ENCODE peak calls at places on chromosomes 7 and 10, in four cellular contexts. U, Y, H and A are unnamed samples.

GRCh38 chr7:112414855-112415490 is 35.3 kb upstream of the IFRD1 start:
- DNase-seq in H (no peak), U (no peak), Y (no peak), A (no peak)

GRCh38 chr10:6603142-6604125 is 23.4 kb upstream of the PRKCQ start:
- DNase-seq in U (no peak), Y (no peak), H (no peak), A (peak; percentile 40)

GRCh38 chr7:44959956-44960640 is 18.7 kb downstream of the MYO1G start:
- DNase-seq in Y (no peak), U (no peak), H (peak; percentile 44), A (peak; percentile 2)

GRCh38 chr10:24310104-24310503 is 101.2 kb downstream of the KIAA1217 start:
- DNase-seq in Y (no peak), U (no peak), H (no peak), A (no peak)

GRCh38 chr7:45650404-45651055 is 76.4 kb downstream of the ADCY1 start:
- DNase-seq in H (peak; percentile 40), Y (peak; percentile 17), U (no peak), A (no peak)

GRCh38 chr10:24219963-24220362 is 11.0 kb downstream of the KIAA1217 start:
- DNase-seq in U (no peak), H (no peak), Y (no peak), A (no peak)

GRCh38 chr7:23298141-23298851 is 843 bp upstream of the MALSU1 start:
- DNase-seq in H (no peak), Y (no peak), U (no peak), A (no peak)

GRCh38 chr7:372939-373791 is 83.2 kb downstream of the FOXL3 start:
- DNase-seq in H (peak; percentile 53), U (peak; percentile 39), Y (peak; percentile 90), A (peak; percentile 38)

GRCh38 chr7:139526578-139527544 is 3.4 kb downstream of the CLEC2L start:
- DNase-seq in U (no peak), Y (no peak), H (no peak), A (no peak)

GRCh38 chr10:103480521-103480920 is 1.5 kb upstream of the CALHM3 start:
- DNase-seq in Y (no peak), H (no peak), U (peak; percentile 52), A (no peak)

DNA sequence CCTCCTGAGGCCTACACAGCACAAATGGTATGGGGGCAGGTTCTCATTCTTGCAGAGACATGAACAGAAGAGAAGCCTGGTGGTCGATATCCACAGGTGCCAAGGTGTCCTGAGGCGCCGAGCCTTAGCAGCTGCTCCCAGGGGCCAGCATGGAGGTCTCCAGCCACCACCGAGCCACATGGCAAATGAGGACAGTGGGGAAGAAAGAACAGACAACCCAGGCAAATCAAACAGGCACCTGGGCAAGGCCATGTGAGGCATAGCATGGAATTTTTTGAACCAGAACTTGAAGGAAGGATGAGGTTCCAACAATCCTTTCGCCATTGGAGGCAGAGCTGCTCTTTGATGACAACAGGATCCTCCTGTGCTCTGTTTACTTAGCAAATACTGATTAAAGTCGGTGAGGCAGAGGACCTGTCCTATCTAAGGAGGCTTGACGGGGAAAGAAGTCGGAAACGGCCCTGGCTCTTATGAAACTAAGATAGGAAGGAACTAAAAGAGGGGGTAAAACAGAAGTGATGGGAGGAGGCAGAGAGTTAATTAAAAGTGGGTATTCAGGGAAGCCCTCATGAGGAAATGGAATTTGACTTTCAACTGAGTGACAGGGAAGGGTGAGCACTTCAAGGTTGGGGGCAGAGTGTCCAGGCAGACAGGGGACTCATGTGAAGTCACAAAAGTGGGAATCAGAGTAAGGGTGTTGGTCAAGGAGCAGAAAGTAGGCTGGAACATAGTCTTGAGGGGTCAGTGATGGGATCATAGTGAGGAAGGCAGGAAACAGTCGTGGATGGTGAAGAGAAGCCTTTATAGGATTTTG is 8.6 kb upstream of the CALML3 start:
- DNase-seq in Y (no peak), U (peak; percentile 27), H (no peak), A (no peak)
- H3K27ac ChIP-seq in Y (no peak overlapping the region), U (no peak overlapping the region), H (no peak overlapping the region), A (no peak overlapping the region)

GRCh38 chr7:95865716-95866371 is 93.5 kb downstream of the DYNC1I1 start:
- DNase-seq in U (no peak), H (no peak), Y (no peak), A (no peak)
- TF ChIP-seq CTCF in U (no peak), H (no peak), Y (no peak), A (no peak)

DNA sequence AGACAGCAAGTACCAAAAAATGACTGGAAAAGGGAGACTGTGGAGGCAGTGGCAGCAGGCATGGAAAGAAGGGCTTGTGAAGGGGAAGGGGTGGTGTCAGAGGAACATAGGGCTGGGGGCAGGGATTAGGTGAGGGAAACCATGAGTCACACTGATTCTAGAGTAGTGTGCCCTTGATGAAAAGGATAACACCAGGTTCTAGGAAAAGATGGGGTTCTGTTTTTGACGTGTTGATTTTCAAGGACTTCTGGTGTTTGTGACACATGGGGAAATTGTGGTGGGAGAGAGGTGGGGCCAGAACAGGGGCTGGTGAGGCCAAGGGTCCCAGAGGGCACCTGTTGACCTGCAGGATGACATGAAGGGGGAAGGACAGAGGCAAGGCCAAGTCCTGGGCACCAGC is 57.1 kb downstream of the FIGNL1 start:
- DNase-seq in H (no peak), Y (no peak), U (no peak), A (no peak)
- H3K4me3 ChIP-seq in H (no peak overlapping the region), Y (no peak overlapping the region), U (no peak overlapping the region), A (no peak overlapping the region)

DNA sequence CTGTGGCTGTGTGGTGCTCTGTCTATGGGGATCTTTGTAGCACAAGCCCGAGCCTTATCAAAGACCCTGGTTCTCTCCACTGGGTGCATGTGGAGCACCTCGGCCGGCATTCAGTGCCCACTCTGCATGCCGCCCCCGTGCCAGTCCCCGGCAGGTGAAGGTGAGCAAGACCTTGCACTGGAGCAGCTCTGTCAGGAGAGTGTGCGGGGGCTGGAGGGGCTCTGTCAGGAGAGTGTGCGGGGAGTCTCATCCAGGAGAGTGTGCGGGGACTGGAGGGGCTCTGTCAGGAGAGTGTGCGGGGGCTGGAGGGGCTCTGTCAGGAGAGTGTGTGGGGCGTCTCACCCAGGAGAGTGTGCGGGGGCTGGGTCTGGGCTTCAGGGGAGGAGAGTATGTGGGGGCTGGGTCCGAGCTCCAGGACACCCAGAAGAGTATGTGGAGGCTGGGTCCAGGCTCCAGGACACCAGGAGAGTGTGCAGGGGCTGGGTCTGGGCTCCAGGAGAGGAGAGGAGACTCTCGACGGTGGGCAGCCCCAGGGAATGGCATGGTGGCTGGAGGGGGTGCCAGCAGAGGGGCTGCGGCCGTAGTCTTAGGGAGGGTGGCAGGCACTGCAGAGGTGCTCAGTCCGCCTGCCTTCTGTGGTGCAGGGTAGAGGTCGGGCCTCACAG is 40.8 kb downstream of the INPP5A start:
- DNase-seq in U (no peak), H (no peak), Y (no peak), A (no peak)
- H3K27ac ChIP-seq in U (no peak overlapping the region), H (peak overlapping the region; percentile 79), Y (no peak overlapping the region), A (no peak overlapping the region)

DNA sequence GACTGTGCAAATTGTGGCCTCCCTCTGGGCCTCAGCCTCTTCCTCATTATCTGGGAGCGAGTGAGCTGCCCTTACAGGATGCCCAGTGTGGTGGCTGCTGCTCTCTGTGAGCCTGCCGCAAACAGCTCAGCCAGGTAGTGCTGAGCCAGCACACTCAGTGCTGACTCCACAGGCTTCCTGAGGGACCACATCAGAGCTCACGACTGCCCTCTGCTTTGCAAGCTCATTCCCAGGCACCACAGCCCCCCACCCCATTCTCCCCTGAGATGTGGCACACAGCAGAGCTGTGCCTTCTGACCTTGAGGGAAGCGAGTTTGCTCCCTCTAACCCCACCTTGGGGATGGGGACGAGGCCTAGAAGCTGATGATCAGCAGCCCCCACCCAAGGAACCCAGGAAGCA is 230.5 kb upstream of the PPP2R2D start:
- DNase-seq in U (no peak), Y (no peak), H (no peak), A (no peak)
- TF ChIP-seq CTCF in U (no peak), Y (no peak), H (no peak), A (no peak)

DNA sequence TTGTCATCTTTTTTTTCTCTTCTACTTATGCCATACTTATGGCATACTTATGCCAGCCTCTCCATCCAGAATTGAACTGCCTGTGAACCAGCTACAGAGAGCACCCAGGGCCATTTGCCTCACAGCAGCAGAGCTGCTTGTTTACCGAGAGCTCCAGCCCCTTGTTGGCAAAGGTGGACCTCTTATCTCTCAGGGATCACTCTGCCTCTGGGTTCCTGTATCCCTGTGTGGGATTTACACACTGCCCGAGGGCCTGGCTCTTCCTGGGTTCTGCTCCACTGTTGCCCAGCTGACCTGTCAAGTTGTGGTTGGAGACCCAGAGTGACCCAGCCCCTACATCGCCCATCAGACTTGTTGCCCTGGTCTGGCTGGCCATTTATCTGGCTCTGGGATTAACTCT is 22.3 kb downstream of the MRPS33 start:
- DNase-seq in H (no peak), Y (no peak), U (no peak), A (no peak)
- H3K4me3 ChIP-seq in H (no peak overlapping the region), Y (no peak overlapping the region), U (no peak overlapping the region), A (no peak overlapping the region)

DNA sequence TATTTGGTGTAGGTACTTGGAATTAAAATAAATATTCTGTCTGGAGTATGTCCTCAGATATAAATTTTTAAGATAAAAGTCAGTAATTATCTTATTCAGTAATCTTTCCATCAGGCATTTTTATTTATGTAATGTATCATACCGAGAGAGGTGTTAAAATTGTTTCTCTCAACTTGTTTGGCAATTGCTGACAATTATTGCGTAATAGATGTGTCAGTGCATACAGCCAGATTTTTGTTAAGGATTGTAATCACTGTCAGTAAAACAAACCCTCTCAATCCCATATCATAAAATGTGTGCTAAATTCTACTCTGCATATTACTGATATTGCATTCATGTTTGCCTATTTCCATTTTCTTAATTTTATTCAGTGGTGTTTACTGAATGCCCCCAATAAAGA is 69.2 kb downstream of the CNTNAP2 start:
- DNase-seq in Y (no peak), U (no peak), H (no peak), A (no peak)
- H3K27ac ChIP-seq in Y (no peak overlapping the region), U (no peak overlapping the region), H (no peak overlapping the region), A (no peak overlapping the region)